ENCODE peak calls at places on chromosomes 3 and 15, in ten cellular contexts. F is stimulated activated CD8-positive, alpha-beta memory T cell treated with anti-CD3 and anti-CD28 coated beads, Interleukin-15, amount 100 ng/mL, for 24 hours; Y is hepatic stellate cell; X is nephron progenitor cell; J is H7; M is activated CD8-positive, alpha-beta memory T cell treated with anti-CD3 and anti-CD28 coated beads, Interleukin-2, amount 50 U/mL, for 4 hours; L is neural crest cell; R is amniotic stem cell; A is NCI-H460; D is H4. W is an unnamed sample.
A peak's percentile ranks its signal among the peaks of the same experiment; 100 is the strongest.

GRCh38 chr3:81778678-81779182 is 17.3 kb upstream of the GBE1 start:
- DNase-seq in F (no peak), Y (no peak), X (no peak), J (no peak), M (no peak), L (no peak), R (no peak), A (no peak), D (peak; percentile 11), W (no peak)

GRCh38 chr3:17149076-17149475 is 264.3 kb downstream of the PLCL2 start:
- DNase-seq in F (no peak), Y (no peak), X (no peak), J (no peak), M (no peak), L (no peak), R (no peak), A (no peak), D (no peak), W (no peak)

GRCh38 chr15:59904450-59904979 is 99.6 kb upstream of the FOXB1 start:
- DNase-seq in F (no peak), Y (no peak), X (no peak), J (no peak), M (no peak), L (no peak), R (no peak), A (no peak), D (no peak), W (no peak)

GRCh38 chr3:8499181-8499611 is 2.4 kb upstream of the LMCD1 start:
- DNase-seq in F (no peak), Y (no peak), X (no peak), J (peak; percentile 29), M (no peak), L (peak; percentile 18), R (no peak), A (no peak), D (no peak), W (no peak)

GRCh38 chr3:147864754-147865354 is 455.7 kb downstream of the ZIC1 start:
- DNase-seq in F (no peak), Y (no peak), X (no peak), J (no peak), M (no peak), L (no peak), R (no peak), A (no peak), D (no peak), W (no peak)

GRCh38 chr15:80466543-80466942 is 62.4 kb downstream of the ARNT2 start:
- DNase-seq in F (no peak), Y (no peak), X (no peak), J (no peak), M (no peak), L (no peak), R (no peak), A (no peak), D (no peak), W (no peak)

GRCh38 chr15:95559875-95560394 is 770.6 kb upstream of the NR2F2 start:
- DNase-seq in F (no peak), Y (peak; percentile 34), X (no peak), J (no peak), M (no peak), L (no peak), R (peak; percentile 79), A (peak; percentile 62), D (peak; percentile 69), W (no peak)

GRCh38 chr15:101556273-101556672 is 66.8 kb upstream of the PCSK6 start:
- DNase-seq in F (no peak), Y (no peak), X (no peak), J (no peak), M (no peak), L (no peak), R (no peak), A (no peak), D (no peak), W (no peak)

GRCh38 chr15:96398769-96399168 is 68.3 kb downstream of the NR2F2 start:
- DNase-seq in F (no peak), Y (no peak), X (no peak), J (no peak), M (no peak), L (no peak), R (no peak), A (no peak), D (no peak), W (no peak)